ENCODE peak calls at places on chromosomes 16 and 17, in four cellular contexts. One of them, this sample, is unnamed.

GRCh38 chr17:13837417-13837816 is 231.9 kb upstream of the COX10 start:
- DNase-seq in WTC11: no peak
- DNase-seq in HepG2: no peak
- DNase-seq in K562: no peak
- DNase-seq in this sample: no peak

GRCh38 chr17:59221159-59221847 is 992 bp downstream of the GDPD1 start:
- DNase-seq in K562: peak
- DNase-seq in WTC11: no peak
- DNase-seq in HepG2: no peak
- DNase-seq in this sample: peak

GRCh38 chr17:50298018-50298417 is 23.8 kb downstream of the TMEM92 start:
- DNase-seq in WTC11: no peak
- DNase-seq in HepG2: no peak
- DNase-seq in K562: no peak
- DNase-seq in this sample: no peak

GRCh38 chr17:147796-148740 is 10.7 kb downstream of the SCGB1C2 start:
- DNase-seq in WTC11: no peak
- DNase-seq in HepG2: no peak
- DNase-seq in K562: no peak
- DNase-seq in this sample: no peak

GRCh38 chr17:73420897-73421296 is 109.1 kb upstream of the CDC42EP4 start:
- DNase-seq in HepG2: peak
- DNase-seq in WTC11: no peak
- DNase-seq in K562: peak
- DNase-seq in this sample: peak

GRCh38 chr17:56269509-56269908 is 116.2 kb downstream of the ANKFN1 start:
- DNase-seq in K562: no peak
- DNase-seq in HepG2: no peak
- DNase-seq in WTC11: no peak
- DNase-seq in this sample: no peak

GRCh38 chr17:49325980-49326379 is 36.1 kb downstream of the ZNF652 start:
- DNase-seq in HepG2: no peak
- DNase-seq in WTC11: no peak
- DNase-seq in K562: no peak
- DNase-seq in this sample: no peak

GRCh38 chr17:29115906-29116651 is 64.1 kb downstream of the MYO18A start:
- DNase-seq in WTC11: peak
- DNase-seq in HepG2: peak
- DNase-seq in K562: peak
- DNase-seq in this sample: peak

GRCh38 chr16:929227-929669 is 41.5 kb downstream of the LMF1 start:
- DNase-seq in K562: no peak
- DNase-seq in WTC11: peak
- DNase-seq in HepG2: no peak
- DNase-seq in this sample: no peak

GRCh38 chr16:29154676-29155121 is 169.8 kb downstream of the LAT start:
- DNase-seq in K562: no peak
- DNase-seq in HepG2: no peak
- DNase-seq in WTC11: no peak
- DNase-seq in this sample: no peak

GRCh38 chr17:17957584-17957916 is 14.7 kb downstream of the TOM1L2 start:
- DNase-seq in WTC11: no peak
- DNase-seq in HepG2: no peak
- DNase-seq in K562: no peak
- DNase-seq in this sample: no peak
- TF ChIP-seq FOXJ3 in WTC11: no peak
- TF ChIP-seq FOXJ3 in HepG2: no peak
- TF ChIP-seq FOXJ3 in K562: no peak
- TF ChIP-seq FOXJ3 in this sample: no peak

DNA sequence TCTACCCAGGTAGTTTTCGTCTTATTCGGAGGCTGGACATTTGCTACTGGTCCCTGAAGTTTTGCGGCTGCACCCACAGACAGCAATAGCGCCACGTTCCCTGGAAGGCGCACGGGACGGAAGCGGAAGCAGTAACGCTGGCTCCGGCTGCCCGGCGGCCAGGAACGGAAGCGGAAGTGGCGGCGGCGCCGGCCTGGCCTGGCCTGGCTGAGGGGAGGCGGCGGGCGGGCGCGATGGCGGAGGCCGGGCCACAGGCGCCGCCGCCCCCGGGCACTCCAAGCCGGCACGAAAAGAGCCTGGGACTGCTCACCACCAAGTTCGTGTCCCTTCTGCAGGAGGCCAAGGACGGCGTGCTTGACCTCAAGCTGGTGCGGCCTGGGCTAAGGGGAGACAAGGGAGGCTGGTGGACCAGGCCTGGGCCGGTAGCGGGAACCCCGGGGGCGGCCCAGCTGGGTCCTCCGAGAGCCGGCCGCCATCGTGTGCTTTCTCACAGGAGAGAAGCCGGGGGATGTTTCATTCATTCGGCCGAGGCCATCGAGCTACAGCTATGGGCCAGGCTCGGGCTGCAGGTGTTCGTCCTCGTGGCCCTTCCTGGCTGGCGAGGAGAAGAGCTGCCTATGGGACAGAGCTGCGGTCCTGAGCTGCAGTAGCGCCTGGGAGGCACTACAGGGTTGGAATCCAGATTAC is at the start of gene E2F4:
- DNase-seq in WTC11: peak
- DNase-seq in HepG2: peak
- DNase-seq in K562: peak
- DNase-seq in this sample: peak
- TF ChIP-seq FOXJ3 in WTC11: no peak
- TF ChIP-seq FOXJ3 in HepG2: peak
- TF ChIP-seq FOXJ3 in K562: no peak
- TF ChIP-seq FOXJ3 in this sample: no peak

DNA sequence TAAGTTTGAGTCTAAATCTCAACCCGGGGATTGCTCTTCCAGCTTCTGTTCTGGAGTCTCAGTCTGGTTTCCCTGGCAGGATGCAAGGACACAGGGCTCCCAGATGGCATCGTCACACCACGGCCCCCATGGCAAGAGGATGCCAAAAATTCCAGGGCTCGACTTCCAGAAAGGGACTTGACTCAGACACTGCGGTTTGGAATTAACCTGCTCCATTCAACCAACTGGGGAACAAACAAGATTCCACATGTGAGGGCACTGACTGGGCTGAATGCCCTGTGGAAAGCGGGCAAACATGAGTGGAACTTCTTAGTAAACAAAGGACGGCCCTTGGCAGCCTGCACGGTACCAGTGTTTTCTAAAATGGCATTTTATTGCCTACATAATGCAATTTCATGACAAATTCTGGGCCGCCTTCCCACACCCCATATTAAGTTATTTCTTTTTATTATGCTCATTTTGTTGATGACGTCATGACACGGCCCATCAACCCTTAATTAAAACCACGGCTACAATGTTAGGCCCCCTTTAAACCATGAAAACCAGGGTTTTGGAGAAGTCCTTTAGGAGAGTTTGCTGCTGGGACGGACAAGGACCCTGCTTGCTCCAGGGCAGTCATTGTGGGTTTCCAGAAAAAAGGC is 205.4 kb downstream of the FOXL1 start:
- DNase-seq in WTC11: no peak
- DNase-seq in K562: no peak
- DNase-seq in HepG2: no peak
- DNase-seq in this sample: no peak
- TF ChIP-seq FOXJ3 in WTC11: no peak
- TF ChIP-seq FOXJ3 in K562: no peak
- TF ChIP-seq FOXJ3 in HepG2: no peak
- TF ChIP-seq FOXJ3 in this sample: no peak

GRCh38 chr17:75774988-75775668 is 9.5 kb upstream of the UNK start:
- DNase-seq in WTC11: no peak
- DNase-seq in K562: no peak
- DNase-seq in HepG2: no peak
- DNase-seq in this sample: peak

GRCh38 chr17:75779250-75779986 is 5.2 kb upstream of the UNK start:
- DNase-seq in WTC11: peak
- DNase-seq in K562: peak
- DNase-seq in HepG2: peak
- DNase-seq in this sample: peak

GRCh38 chr17:75776399-75777242 is 8.0 kb upstream of the UNK start:
- DNase-seq in K562: no peak
- DNase-seq in WTC11: no peak
- DNase-seq in HepG2: no peak
- DNase-seq in this sample: no peak

GRCh38 chr17:75778861-75779249 is 5.8 kb upstream of the UNK start:
- DNase-seq in HepG2: peak
- DNase-seq in K562: no peak
- DNase-seq in WTC11: peak
- DNase-seq in this sample: no peak

DNA sequence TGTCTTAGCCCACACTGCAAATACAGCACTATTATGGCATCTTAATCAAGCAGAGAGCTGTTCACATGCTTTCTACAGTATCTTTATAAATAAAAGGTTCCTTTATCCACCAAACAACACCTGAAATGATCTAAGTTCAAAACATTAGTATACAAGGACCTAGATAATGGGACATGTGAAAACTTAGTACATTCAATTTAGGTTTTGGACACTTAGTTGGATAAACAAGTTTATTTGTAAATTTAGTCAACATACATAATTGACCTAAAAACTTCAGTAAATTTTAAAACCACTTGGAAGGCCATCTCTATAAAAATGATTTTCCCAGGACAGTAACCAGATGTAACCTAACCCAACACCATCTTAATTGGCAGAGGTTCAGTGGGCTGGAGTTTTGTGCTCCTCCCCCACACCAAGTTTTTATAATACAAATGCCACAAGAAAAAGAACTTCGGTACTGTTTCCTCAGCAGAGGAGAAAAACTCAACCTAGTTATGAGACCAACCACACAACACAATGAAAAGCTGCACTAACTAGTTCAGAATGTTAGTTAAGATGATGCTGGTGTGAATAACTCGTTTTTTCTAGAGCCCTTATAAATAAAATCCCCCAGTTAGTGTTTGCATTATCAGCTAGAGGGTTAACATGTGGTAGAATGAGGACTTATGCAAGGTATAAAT is 7.2 kb upstream of the UNK start:
- DNase-seq in HepG2: no peak
- DNase-seq in WTC11: no peak
- DNase-seq in K562: no peak
- DNase-seq in this sample: no peak
- TF ChIP-seq FOXJ3 in HepG2: no peak
- TF ChIP-seq FOXJ3 in WTC11: no peak
- TF ChIP-seq FOXJ3 in K562: no peak
- TF ChIP-seq FOXJ3 in this sample: no peak

GRCh38 chr17:44636562-44636961 is 19.7 kb upstream of the MEIOC start:
- DNase-seq in K562: no peak
- DNase-seq in WTC11: no peak
- DNase-seq in HepG2: peak
- DNase-seq in this sample: peak
- TF ChIP-seq FOXJ3 in K562: no peak
- TF ChIP-seq FOXJ3 in WTC11: no peak
- TF ChIP-seq FOXJ3 in HepG2: no peak
- TF ChIP-seq FOXJ3 in this sample: no peak

GRCh38 chr17:39401412-39402278 is at the start of gene FBXL20:
- DNase-seq in HepG2: peak
- DNase-seq in WTC11: peak
- DNase-seq in K562: peak
- DNase-seq in this sample: peak
- TF ChIP-seq FOXJ3 in HepG2: no peak
- TF ChIP-seq FOXJ3 in WTC11: no peak
- TF ChIP-seq FOXJ3 in K562: no peak
- TF ChIP-seq FOXJ3 in this sample: no peak

DNA sequence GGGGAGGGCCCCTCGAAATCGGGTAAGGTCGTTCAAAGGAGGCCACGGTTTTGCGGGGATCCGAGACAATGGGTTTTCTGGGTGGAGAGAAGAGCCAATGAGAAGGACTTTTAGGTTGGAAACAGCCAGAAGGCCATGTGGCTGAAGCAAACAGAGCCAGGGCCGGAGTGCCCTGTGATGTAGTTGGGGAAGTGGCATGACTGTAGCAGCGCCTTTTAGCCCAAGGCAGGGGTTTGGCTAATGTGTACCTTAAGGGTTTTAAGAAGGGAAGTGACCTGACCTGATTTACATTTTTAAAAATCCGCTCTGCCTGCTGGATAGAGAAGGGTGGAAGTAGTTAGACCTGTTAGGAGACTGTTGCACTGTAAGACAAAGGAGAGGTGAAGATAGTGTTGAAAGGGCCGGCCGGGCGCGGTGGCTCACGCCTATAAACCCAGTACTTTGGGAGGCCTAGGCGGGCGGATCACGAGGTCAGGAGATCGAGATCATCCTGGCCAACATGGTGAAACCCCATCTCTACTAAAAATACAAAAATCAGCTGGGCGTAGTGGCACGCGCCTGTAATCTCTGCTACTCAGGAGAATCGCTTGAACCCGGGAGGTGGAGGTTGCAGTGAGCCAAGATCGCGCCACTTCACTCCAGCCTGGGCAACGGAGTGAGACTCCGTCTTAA is 1.0 kb downstream of the LYRM1 start:
- DNase-seq in HepG2: peak
- DNase-seq in WTC11: peak
- DNase-seq in K562: no peak
- DNase-seq in this sample: peak
- TF ChIP-seq FOXJ3 in HepG2: no peak
- TF ChIP-seq FOXJ3 in WTC11: no peak
- TF ChIP-seq FOXJ3 in K562: no peak
- TF ChIP-seq FOXJ3 in this sample: no peak